ENCODE peak calls at places on chromosomes 5 and 9, in six cellular contexts. C is WTC11, E is GM12865, M is heart left ventricle, V is GM06990, L is endothelial cell. P is an unnamed sample.

GRCh38 chr9:76761448-76761847 is 2.8 kb upstream of the PCA3 start:
- DNase-seq in C (no peak), E (no peak), M (no peak), V (no peak), L (no peak), P (no peak)

GRCh38 chr5:173477320-173478055 is 139.0 kb downstream of the BOD1 start:
- DNase-seq in C (no peak), E (peak), M (no peak), V (no peak), L (no peak), P (no peak)

GRCh38 chr5:157303667-157304327 is 37.9 kb downstream of the CYFIP2 start:
- DNase-seq in C (peak), E (no peak), M (no peak), V (no peak), L (peak), P (no peak)

GRCh38 chr9:114958021-114958846 is 27.8 kb upstream of the TNFSF8 start:
- DNase-seq in C (no peak), E (peak), M (no peak), V (no peak), L (no peak), P (no peak)

GRCh38 chr9:76576344-76576743 is 117.4 kb downstream of the GCNT1 start:
- DNase-seq in C (no peak), E (peak), M (no peak), V (peak), L (no peak), P (peak)

GRCh38 chr5:142290574-142291299 is 34.1 kb downstream of the SPRY4 start:
- DNase-seq in C (no peak), E (no peak), M (no peak), V (no peak), L (no peak), P (no peak)

GRCh38 chr9:17402309-17402708 is 176.6 kb upstream of the SH3GL2 start:
- DNase-seq in C (no peak), E (peak), M (no peak), V (no peak), L (peak), P (no peak)

GRCh38 chr9:124278054-124278540 is 20.3 kb downstream of the NEK6 start:
- DNase-seq in C (no peak), E (no peak), M (no peak), V (no peak), L (no peak), P (no peak)

GRCh38 chr9:37667706-37668672 is 17.2 kb downstream of the FRMPD1 start:
- DNase-seq in C (peak), E (no peak), M (no peak), V (no peak), L (peak), P (no peak)

GRCh38 chr5:54457094-54457531 is 1.6 kb downstream of the HSPB3 start:
- DNase-seq in C (no peak), E (no peak), M (no peak), V (no peak), L (no peak), P (no peak)

GRCh38 chr9:65405253-65405652 is 120.2 kb upstream of the FOXD4L5 start:
- DNase-seq in C (no peak), E (no peak), M (no peak), V (no peak), L (no peak), P (no peak)

GRCh38 chr5:158126442-158127399 is 267.8 kb upstream of the CLINT1 start:
- DNase-seq in C (no peak), E (no peak), M (no peak), V (no peak), L (no peak), P (no peak)

GRCh38 chr9:78320875-78321496 is 24.1 kb downstream of the PSAT1 start:
- DNase-seq in C (no peak), E (no peak), M (no peak), V (no peak), L (no peak), P (no peak)

GRCh38 chr9:37927611-37928551 is 24.0 kb upstream of the SLC25A51 start:
- DNase-seq in C (no peak), E (no peak), M (peak), V (no peak), L (no peak), P (no peak)

GRCh38 chr5:164741376-164741775 is 1236.0 kb downstream of the MAT2B start:
- DNase-seq in C (no peak), E (peak), M (no peak), V (no peak), L (no peak), P (no peak)

GRCh38 chr9:124315856-124316255 is 58.1 kb downstream of the NEK6 start:
- DNase-seq in C (no peak), E (no peak), M (peak), V (no peak), L (no peak), P (no peak)

GRCh38 chr5:35129921-35130485 is 82.3 kb upstream of the AGXT2 start:
- DNase-seq in C (no peak), E (peak), M (no peak), V (no peak), L (no peak), P (no peak)

GRCh38 chr5:134545070-134545868 is 19.8 kb downstream of the JADE2 start:
- DNase-seq in C (no peak), E (peak), M (peak), V (peak), L (no peak), P (no peak)

GRCh38 chr5:84986688-84987087 is 602.0 kb upstream of the EDIL3 start:
- DNase-seq in C (no peak), E (no peak), M (no peak), V (no peak), L (no peak), P (no peak)

GRCh38 chr9:77896269-77897245 is 135.1 kb downstream of the GNAQ start:
- DNase-seq in C (no peak), E (no peak), M (no peak), V (no peak), L (no peak), P (no peak)

GRCh38 chr5:6632931-6633468 is at the start of the genes NSUN2 and SRD5A1:
- DNase-seq in C (peak), E (peak), M (peak), V (peak), L (peak), P (peak)

GRCh38 chr9:81613002-81613750 is 76.2 kb downstream of the TLE1 start:
- DNase-seq in C (no peak), E (no peak), M (no peak), V (no peak), L (no peak), P (no peak)

GRCh38 chr9:89720721-89721660 is 116.2 kb downstream of the GADD45G start:
- DNase-seq in C (no peak), E (no peak), M (no peak), V (no peak), L (no peak), P (no peak)

GRCh38 chr9:97430316-97430715 is 18.4 kb downstream of the TDRD7 start:
- DNase-seq in C (no peak), E (no peak), M (no peak), V (no peak), L (no peak), P (no peak)

GRCh38 chr5:169788168-169788567 is 151.1 kb downstream of the DOCK2 start:
- DNase-seq in C (no peak), E (no peak), M (no peak), V (no peak), L (no peak), P (no peak)

GRCh38 chr5:129440424-129440823 is 19.7 kb upstream of the ADAMTS19 start:
- DNase-seq in C (no peak), E (no peak), M (no peak), V (no peak), L (no peak), P (no peak)

GRCh38 chr9:36815023-36815422 is 219.0 kb downstream of the PAX5 start:
- DNase-seq in C (no peak), E (no peak), M (no peak), V (no peak), L (no peak), P (no peak)

GRCh38 chr5:3051400-3051799 is 299.9 kb upstream of the IRX2 start:
- DNase-seq in C (no peak), E (no peak), M (no peak), V (no peak), L (no peak), P (no peak)

GRCh38 chr9:115063058-115063850 is 54.7 kb downstream of the TNC start:
- DNase-seq in C (no peak), E (no peak), M (no peak), V (no peak), L (no peak), P (no peak)

GRCh38 chr5:42005561-42006153 is 80.6 kb downstream of the FBXO4 start:
- DNase-seq in C (no peak), E (peak), M (no peak), V (peak), L (no peak), P (peak)

GRCh38 chr9:91894023-91894422 is 56.0 kb downstream of the ROR2 start:
- DNase-seq in C (no peak), E (no peak), M (no peak), V (no peak), L (no peak), P (no peak)

GRCh38 chr9:91898451-91899433 is 51.3 kb downstream of the ROR2 start:
- DNase-seq in C (peak), E (no peak), M (no peak), V (no peak), L (peak), P (no peak)

GRCh38 chr9:91896513-91897121 is 53.4 kb downstream of the ROR2 start:
- DNase-seq in C (no peak), E (no peak), M (no peak), V (no peak), L (no peak), P (no peak)

GRCh38 chr9:91897201-91897600 is 52.8 kb downstream of the ROR2 start:
- DNase-seq in C (no peak), E (no peak), M (no peak), V (no peak), L (no peak), P (no peak)

GRCh38 chr9:91896096-91896495 is 53.9 kb downstream of the ROR2 start:
- DNase-seq in C (no peak), E (no peak), M (no peak), V (no peak), L (no peak), P (no peak)
- TF ChIP-seq CTCF in C (no peak), E (no peak), M (no peak), V (no peak), L (no peak), P (no peak)

GRCh38 chr5:137921931-137922330 is 32.7 kb downstream of the PKD2L2 start:
- DNase-seq in C (no peak), E (no peak), M (no peak), V (no peak), L (no peak), P (no peak)

GRCh38 chr5:137923856-137924255 is 34.6 kb downstream of the PKD2L2 start:
- DNase-seq in C (no peak), E (no peak), M (no peak), V (no peak), L (no peak), P (no peak)
- TF ChIP-seq CTCF in C (no peak), E (no peak), M (no peak), V (no peak), L (no peak), P (no peak)

DNA sequence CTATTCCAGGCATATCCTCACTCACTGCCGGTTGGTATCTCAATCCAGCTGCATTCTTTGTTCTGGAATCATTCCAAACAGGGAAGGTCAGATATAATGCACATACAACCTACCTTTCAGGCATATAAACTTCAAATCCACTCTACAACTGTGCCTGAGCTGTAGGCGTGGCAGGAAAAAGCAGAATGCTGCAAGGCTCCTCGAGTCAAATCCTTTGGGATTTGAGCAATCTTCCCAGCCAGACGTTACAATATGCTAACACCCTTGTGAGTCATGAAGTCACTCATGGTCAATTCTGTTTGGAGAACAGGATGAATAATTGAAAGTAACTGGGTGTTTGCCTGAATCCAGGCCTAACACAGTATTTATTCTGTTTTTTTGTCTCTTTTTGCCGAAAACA is 294.0 kb downstream of the CWC27 start:
- DNase-seq in C (no peak), E (no peak), M (no peak), V (no peak), L (no peak), P (no peak)
- TF ChIP-seq CTCF in C (no peak), E (no peak), M (no peak), V (no peak), L (no peak), P (no peak)

GRCh38 chr5:163354685-163355084 is 82.7 kb upstream of the CCNG1 start:
- DNase-seq in C (no peak), E (peak), M (no peak), V (peak), L (no peak), P (peak)

GRCh38 chr5:163347671-163348070 is 89.7 kb upstream of the CCNG1 start:
- DNase-seq in C (peak), E (peak), M (no peak), V (no peak), L (peak), P (peak)

GRCh38 chr5:163352531-163352930 is 84.9 kb upstream of the CCNG1 start:
- DNase-seq in C (no peak), E (no peak), M (no peak), V (no peak), L (no peak), P (no peak)

DNA sequence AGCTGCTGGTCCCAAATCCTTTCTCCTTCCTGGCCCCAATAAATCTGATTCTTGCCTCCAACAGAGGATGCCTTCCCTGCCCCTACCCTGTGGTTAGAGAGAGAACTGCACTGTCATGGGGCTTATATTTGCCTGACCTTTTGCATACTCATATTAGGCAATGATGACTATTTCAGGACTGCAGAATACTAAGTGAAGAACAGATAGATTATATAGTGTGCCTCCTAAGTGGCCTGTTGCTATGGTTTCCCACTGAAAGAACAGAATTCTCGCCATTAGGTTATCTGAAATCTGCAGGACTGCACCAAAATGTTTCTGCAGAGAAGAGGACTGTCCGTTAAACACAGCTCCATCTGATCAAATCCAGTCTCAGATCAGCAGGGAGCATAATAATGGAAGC is 87.3 kb upstream of the CCNG1 start:
- DNase-seq in C (no peak), E (no peak), M (no peak), V (no peak), L (no peak), P (no peak)
- TF ChIP-seq CTCF in C (no peak), E (peak), M (no peak), V (peak), L (peak), P (no peak)

DNA sequence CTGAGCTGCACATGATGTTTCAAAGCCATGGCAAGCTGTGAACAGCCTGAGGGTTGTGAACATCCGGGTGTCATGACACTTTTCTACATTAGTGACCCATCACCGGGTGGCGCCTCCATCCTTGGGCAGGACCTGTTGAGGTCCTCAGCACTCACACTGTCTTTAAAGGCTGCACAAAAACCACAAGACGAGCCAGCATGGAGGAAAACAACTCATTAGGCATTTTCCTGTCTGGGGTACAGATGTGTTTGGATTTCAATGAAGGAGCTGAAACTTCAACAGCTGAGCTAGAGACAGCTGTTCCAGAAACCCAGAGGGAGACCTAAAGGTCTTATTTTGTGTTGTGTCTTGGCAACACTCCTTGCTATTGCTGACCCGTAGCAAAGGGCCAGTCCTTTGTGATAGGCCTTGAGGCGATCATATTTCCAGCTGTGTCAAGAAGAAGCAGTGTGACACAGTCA is 151.9 kb upstream of the VLDLR start:
- DNase-seq in C (peak), E (peak), M (no peak), V (no peak), L (peak), P (peak)
- TF ChIP-seq CTCF in C (no peak), E (no peak), M (no peak), V (peak), L (no peak), P (peak)

DNA sequence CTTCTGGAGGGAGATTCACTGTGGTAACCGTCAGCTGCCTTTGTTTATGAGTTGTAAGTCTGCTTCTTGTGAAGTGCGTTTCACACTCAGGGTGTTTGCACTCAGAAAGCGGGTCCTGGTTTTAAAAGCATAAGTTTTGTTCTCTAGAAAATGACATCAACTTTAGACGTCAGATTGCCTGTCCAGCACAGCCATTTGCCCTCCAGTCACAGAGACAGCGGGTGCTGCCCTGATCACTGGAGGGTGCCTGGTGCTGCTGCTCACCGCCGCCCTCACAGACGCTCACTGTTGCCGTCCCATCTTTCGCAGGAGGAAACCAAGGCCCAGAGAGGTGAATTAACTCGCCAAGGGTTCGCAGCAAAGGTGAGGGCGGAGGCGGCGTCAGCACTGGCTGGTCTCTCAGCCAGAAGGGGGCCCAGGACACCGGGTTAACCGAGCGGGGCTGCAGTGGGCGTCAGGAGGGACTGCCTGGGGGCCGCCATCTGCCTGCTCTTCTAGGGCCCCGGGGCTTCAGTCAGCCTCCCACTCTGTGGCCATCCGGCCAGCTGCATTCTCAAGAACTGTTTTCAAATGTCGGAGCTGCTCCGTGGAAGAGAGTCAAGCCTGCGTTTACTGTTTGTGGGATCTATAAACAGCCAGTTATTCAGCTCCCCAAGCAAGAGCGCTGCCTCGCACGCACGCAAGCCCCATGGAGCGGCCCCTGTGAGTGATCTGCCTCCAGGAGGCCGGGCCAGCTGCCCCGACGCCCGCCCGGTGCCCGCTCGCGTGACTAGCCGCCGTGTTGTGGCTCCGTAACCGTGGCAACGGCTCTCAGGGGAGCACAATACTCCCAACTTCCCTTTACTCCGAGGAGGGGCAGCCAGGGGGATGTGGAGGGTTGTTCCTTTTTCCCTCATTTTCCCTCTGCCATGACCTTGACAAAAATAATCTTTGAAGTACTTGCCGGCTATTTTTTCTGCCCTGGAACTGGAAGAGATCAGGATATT is 43.4 kb upstream of the EXOC3 start:
- DNase-seq in C (peak), E (peak), M (peak), V (peak), L (peak), P (peak)
- TF ChIP-seq CTCF in C (no peak), E (no peak), M (no peak), V (no peak), L (no peak), P (no peak)

DNA sequence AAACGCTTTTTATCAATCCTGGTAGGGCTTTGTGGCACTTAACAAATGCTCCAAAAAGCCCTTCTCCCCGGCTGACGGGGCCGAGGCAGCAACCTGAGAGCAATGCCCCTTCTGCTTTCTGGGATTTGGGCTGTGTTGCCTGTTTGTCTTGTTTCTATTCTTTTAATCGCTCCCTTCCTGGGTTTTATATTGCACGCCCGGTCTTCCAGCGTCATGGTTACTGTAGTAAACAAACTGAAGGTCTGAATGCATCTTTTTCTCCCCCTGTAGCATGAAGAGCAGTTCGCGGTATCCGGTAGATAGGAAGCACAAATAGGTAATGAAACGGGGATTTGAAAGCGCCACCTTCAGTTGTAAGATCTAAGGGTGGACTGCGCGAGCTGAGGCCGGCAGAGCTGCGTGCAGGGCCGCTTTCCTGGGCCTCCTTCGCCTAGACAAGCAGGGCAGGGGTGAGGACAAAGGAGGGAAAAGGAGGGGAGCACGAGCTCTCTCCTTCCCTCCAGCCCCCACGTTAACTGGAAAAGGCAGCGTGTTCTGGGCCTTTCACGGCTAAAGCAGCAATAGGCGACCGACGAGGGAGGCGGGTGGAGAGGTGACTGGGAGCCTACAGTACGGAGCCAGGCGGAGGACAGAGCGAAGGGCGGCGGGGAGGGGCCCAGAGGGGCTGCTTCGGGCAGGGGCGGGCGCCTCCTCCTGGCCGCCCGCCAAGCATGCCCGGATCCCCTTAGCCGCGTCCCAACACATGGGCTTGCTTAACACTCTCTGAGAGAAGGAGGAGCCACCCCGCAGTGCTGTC is 49.3 kb upstream of the ZNF366 start:
- DNase-seq in C (peak), E (peak), M (peak), V (peak), L (peak), P (peak)
- TF ChIP-seq CTCF in C (peak), E (peak), M (no peak), V (peak), L (peak), P (peak)

DNA sequence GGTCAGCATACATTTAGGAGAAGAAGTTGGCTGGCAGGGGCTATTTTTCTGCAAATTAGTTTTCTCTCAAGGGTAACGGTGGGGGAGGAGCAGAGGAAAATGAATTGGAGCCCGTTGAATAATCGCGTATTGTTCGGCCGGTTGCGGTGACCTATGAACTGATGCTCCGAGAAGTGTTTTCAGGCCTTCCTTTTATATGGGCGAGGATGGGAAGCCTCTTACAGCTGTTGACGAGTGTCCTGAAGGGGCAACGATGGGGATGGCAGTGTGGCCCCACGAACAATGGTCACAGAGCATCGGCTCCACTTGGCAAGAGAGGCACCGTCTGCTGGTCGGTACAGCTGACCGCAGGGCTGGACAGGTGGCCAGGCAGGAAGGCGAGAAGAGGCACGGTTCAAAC is 400.7 kb downstream of the ZSWIM6 start:
- DNase-seq in C (no peak), E (no peak), M (no peak), V (no peak), L (no peak), P (no peak)
- TF ChIP-seq CTCF in C (no peak), E (no peak), M (no peak), V (no peak), L (no peak), P (no peak)

P was measured in GM20000.